ENCODE peak calls at places on chromosomes 5 and 9, in seven cellular contexts. R is mesothelial cell of epicardium, W is IMR-90, G is colonic mucosa, N is H1, Y is adrenal gland, X is dorsolateral prefrontal cortex. F is an unnamed sample.

GRCh38 chr9:93930070-93930469 is 25.1 kb downstream of the BARX1 start:
- DNase-seq in R (no peak), W (no peak), G (no peak), N (no peak), Y (no peak), X (no peak), F (no peak)

GRCh38 chr5:173762930-173763329 is 125.2 kb upstream of the CPEB4 start:
- DNase-seq in R (no peak), W (no peak), G (no peak), N (no peak), Y (no peak), X (no peak), F (no peak)

GRCh38 chr9:136361047-136361756 is 2.3 kb downstream of the DNLZ start:
- DNase-seq in R (no peak), W (peak), G (no peak), N (no peak), Y (no peak), X (no peak), F (no peak)

GRCh38 chr5:13946111-13946510 is 1.6 kb upstream of the DNAH5 start:
- DNase-seq in R (no peak), W (peak), G (no peak), N (no peak), Y (no peak), X (peak), F (no peak)

GRCh38 chr5:93602261-93603149 is 19.5 kb downstream of the NR2F1 start:
- DNase-seq in R (no peak), W (peak), G (no peak), N (no peak), Y (no peak), X (no peak), F (no peak)

GRCh38 chr9:112252194-112252593 is 77.1 kb upstream of the SUSD1 start:
- DNase-seq in R (no peak), W (no peak), G (no peak), N (no peak), Y (no peak), X (no peak), F (no peak)

GRCh38 chr5:80260461-80260860 is 4.6 kb upstream of the SERINC5 start:
- DNase-seq in R (no peak), W (no peak), G (peak), N (no peak), Y (no peak), X (no peak), F (no peak)

GRCh38 chr9:38196721-38197120 is 127.7 kb upstream of the SHB start:
- DNase-seq in R (no peak), W (no peak), G (no peak), N (no peak), Y (no peak), X (no peak), F (no peak)

GRCh38 chr5:166786889-166787288 is 1504.6 kb upstream of the WWC1 start:
- DNase-seq in R (no peak), W (no peak), G (no peak), N (no peak), Y (no peak), X (no peak), F (no peak)

GRCh38 chr9:73073337-73074175 is 78.1 kb upstream of the ANXA1 start:
- DNase-seq in R (no peak), W (no peak), G (no peak), N (no peak), Y (no peak), X (no peak), F (no peak)

GRCh38 chr9:115114541-115114940 is 3.4 kb downstream of the TNC start:
- DNase-seq in R (no peak), W (no peak), G (no peak), N (no peak), Y (no peak), X (no peak), F (no peak)

DNA sequence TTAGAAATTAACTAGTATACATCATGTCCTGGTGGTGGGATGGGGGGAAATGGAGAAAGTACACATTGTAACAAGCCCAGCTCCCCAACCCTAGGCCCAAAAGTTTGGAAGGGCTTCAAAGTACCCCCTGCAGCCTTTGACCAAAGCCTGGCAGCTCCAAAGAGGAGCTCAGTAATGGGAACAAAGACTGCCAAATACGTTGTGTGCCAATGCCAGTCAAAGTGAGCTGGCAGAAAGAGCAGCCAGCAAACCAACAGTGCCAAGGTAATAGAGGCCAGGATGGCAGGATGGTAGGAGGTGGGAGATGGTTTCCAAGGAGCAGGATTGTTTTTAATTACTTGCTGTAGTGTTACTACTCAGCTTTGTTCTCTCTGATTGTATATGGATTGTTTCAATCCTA is 248.3 kb downstream of the COX7C start:
- DNase-seq in R (no peak), W (no peak), G (no peak), N (no peak), Y (no peak), X (no peak), F (no peak)
- TF ChIP-seq CTCF in R (no peak), W (no peak), G (no peak), N (no peak), Y (no peak), X (no peak), F (no peak)

GRCh38 chr9:754150-754931 is 87.2 kb upstream of the DMRT1 start:
- DNase-seq in R (no peak), W (no peak), G (no peak), N (no peak), Y (no peak), X (no peak), F (no peak)
- TF ChIP-seq CTCF in R (no peak), W (no peak), G (no peak), N (no peak), Y (no peak), X (peak), F (no peak)

DNA sequence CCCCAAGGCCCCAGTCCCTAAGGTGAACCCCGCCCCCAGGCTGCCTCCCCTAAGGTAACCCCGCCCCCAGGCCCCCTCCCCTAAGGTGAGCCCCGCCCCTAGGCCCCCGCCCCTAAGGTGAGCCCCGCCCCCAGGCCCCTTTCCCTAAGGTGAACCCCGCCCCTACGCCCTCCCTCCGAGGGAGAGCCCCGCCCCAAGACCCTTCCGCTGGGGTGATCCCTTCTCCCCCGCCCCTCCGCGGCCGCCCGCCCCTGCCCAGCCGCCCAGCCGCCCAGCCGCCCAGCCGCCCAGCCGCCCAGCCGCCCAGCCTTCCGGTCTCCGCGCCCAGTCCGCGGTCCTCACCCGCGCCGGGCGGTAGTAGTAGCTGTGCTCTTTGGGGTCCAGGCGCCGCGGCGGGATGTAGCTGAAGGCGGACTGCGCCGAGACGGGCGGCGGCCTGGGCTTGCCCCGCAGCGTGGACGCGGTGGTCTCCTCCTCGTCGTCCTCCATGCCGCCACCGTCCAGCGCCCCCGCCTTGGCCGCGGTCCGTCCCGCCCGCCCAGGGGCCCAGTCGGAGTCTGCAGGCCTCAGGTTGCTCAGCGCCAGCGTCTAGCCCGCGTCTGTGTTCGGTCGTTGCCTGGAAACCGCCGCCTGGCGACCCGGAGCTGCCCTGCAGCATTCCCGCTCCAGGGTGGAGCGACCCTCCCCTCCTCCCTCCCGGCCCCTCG is at the start of gene CFAP90:
- DNase-seq in R (peak), W (peak), G (peak), N (no peak), Y (peak), X (no peak), F (peak)
- TF ChIP-seq CTCF in R (peak), W (peak), G (no peak), N (peak), Y (peak), X (no peak), F (peak)

DNA sequence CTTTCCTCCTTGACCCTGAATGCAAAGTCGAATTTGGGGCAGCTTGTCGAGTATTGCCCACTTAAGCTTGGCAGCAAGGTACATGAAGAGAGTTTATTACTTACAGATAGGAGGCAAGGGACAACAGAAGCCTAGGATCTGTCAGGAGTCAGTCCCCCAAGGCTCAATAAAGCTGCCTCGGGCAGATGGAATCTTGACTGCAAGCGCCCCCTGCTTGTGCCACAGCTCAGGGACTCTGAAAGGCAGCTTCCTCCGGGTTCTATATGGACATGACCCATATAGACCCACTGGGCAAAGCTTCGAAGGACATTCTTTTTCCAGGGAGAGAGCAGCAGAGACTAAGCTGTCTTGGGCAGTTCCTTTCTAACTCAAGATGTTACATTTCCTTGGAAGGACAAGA is 971.5 kb downstream of the EFNA5 start:
- DNase-seq in R (no peak), W (no peak), G (no peak), N (peak), Y (no peak), X (peak), F (no peak)
- TF ChIP-seq CTCF in R (no peak), W (no peak), G (no peak), N (peak), Y (no peak), X (peak), F (no peak)

GRCh38 chr5:144436007-144436406 is 265.3 kb downstream of the KCTD16 start:
- DNase-seq in R (no peak), W (no peak), G (no peak), N (no peak), Y (no peak), X (no peak), F (no peak)
- TF ChIP-seq CTCF in R (no peak), W (no peak), G (no peak), N (no peak), Y (no peak), X (no peak), F (no peak)

GRCh38 chr9:79237861-79238260 is 333.9 kb upstream of the TLE4 start:
- DNase-seq in R (no peak), W (peak), G (no peak), N (no peak), Y (no peak), X (no peak), F (no peak)

GRCh38 chr9:79236466-79236865 is 335.3 kb upstream of the TLE4 start:
- DNase-seq in R (no peak), W (peak), G (no peak), N (no peak), Y (no peak), X (no peak), F (no peak)

GRCh38 chr9:79233542-79233941 is 338.2 kb upstream of the TLE4 start:
- DNase-seq in R (no peak), W (peak), G (no peak), N (peak), Y (peak), X (no peak), F (no peak)
- TF ChIP-seq CTCF in R (no peak), W (peak), G (no peak), N (peak), Y (peak), X (no peak), F (peak)

DNA sequence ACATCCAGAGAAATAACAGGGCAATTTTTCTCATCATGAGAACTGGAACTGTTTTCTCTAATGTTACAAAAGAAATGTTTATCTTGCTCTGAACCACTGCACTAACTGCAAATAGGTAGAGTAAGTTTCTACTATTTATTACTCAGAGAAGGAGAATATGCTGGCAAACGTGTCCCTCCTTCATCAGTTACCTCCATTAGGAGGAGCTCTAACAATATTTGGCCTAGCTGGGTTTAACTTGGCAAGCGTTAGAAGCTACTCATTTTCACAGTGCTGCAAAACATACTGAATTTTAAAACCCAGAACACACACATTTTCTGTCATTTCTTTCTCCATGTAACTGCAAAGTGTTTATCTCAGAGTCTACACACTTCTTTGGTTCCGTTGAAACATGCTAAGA is 101.0 kb upstream of the GABRG2 start:
- DNase-seq in R (no peak), W (no peak), G (no peak), N (no peak), Y (no peak), X (no peak), F (peak)
- TF ChIP-seq CTCF in R (no peak), W (no peak), G (no peak), N (peak), Y (peak), X (peak), F (peak)